ENCODE peak calls at places on chromosomes 13 and 19, in six cellular contexts. One of them, this sample, is unnamed. For H3K27me3, the result is how much of the 10 kb centered on the place peaks cover.

GRCh38 chr13:32116210-32116609 is 84.6 kb downstream of the FRY start:
- DNase-seq in DND-41: no peak
- DNase-seq in tibial nerve: no peak
- DNase-seq in NT2/D1: no peak
- DNase-seq in Caco-2: no peak
- DNase-seq in CD8-positive, alpha-beta memory T cell: no peak
- DNase-seq in this sample: no peak

GRCh38 chr13:75938811-75939525 is 302.8 kb downstream of the LMO7 start:
- DNase-seq in NT2/D1: no peak
- DNase-seq in tibial nerve: no peak
- DNase-seq in CD8-positive, alpha-beta memory T cell: no peak
- DNase-seq in Caco-2: no peak
- DNase-seq in DND-41: no peak
- DNase-seq in this sample: no peak

GRCh38 chr13:112814905-112815585 is 125.2 kb downstream of the ATP11A start:
- DNase-seq in tibial nerve: no peak
- DNase-seq in NT2/D1: no peak
- DNase-seq in Caco-2: no peak
- DNase-seq in DND-41: no peak
- DNase-seq in CD8-positive, alpha-beta memory T cell: no peak
- DNase-seq in this sample: no peak

GRCh38 chr13:24910502-24911134 is 146.6 kb downstream of the RNF17 start:
- DNase-seq in CD8-positive, alpha-beta memory T cell: no peak
- DNase-seq in DND-41: no peak
- DNase-seq in NT2/D1: no peak
- DNase-seq in Caco-2: no peak
- DNase-seq in tibial nerve: no peak
- DNase-seq in this sample: no peak

GRCh38 chr13:39415403-39415802 is 187.6 kb downstream of the LHFPL6 start:
- DNase-seq in NT2/D1: no peak
- DNase-seq in CD8-positive, alpha-beta memory T cell: no peak
- DNase-seq in tibial nerve: no peak
- DNase-seq in DND-41: no peak
- DNase-seq in Caco-2: peak
- DNase-seq in this sample: no peak

GRCh38 chr13:56400774-56401173 is 739.9 kb upstream of the PRR20A start:
- DNase-seq in CD8-positive, alpha-beta memory T cell: no peak
- DNase-seq in DND-41: no peak
- DNase-seq in tibial nerve: no peak
- DNase-seq in NT2/D1: no peak
- DNase-seq in Caco-2: no peak
- DNase-seq in this sample: no peak

GRCh38 chr19:47229674-47230121 is 1.3 kb downstream of the BBC3 start:
- DNase-seq in CD8-positive, alpha-beta memory T cell: no peak
- DNase-seq in tibial nerve: no peak
- DNase-seq in NT2/D1: no peak
- DNase-seq in Caco-2: no peak
- DNase-seq in DND-41: peak
- DNase-seq in this sample: peak

GRCh38 chr13:104769520-104769919 is 1703.3 kb upstream of the SLC10A2 start:
- DNase-seq in CD8-positive, alpha-beta memory T cell: peak
- DNase-seq in DND-41: peak
- DNase-seq in NT2/D1: no peak
- DNase-seq in Caco-2: no peak
- DNase-seq in tibial nerve: no peak
- DNase-seq in this sample: no peak

GRCh38 chr13:48573213-48573612 is 40.3 kb upstream of the RCBTB2 start:
- DNase-seq in Caco-2: no peak
- DNase-seq in DND-41: no peak
- DNase-seq in tibial nerve: no peak
- DNase-seq in CD8-positive, alpha-beta memory T cell: no peak
- DNase-seq in NT2/D1: no peak
- DNase-seq in this sample: no peak

GRCh38 chr19:8610928-8611284 is 391 bp upstream of the ADAMTS10 start:
- DNase-seq in tibial nerve: no peak
- DNase-seq in Caco-2: no peak
- DNase-seq in DND-41: no peak
- DNase-seq in CD8-positive, alpha-beta memory T cell: no peak
- DNase-seq in NT2/D1: no peak
- DNase-seq in this sample: no peak

GRCh38 chr19:5575553-5575952 is 7.8 kb upstream of the TINCR start:
- DNase-seq in CD8-positive, alpha-beta memory T cell: no peak
- DNase-seq in NT2/D1: no peak
- DNase-seq in Caco-2: no peak
- DNase-seq in DND-41: no peak
- DNase-seq in tibial nerve: no peak
- DNase-seq in this sample: no peak

GRCh38 chr13:41554626-41555386 is 97.5 kb downstream of the RGCC start:
- DNase-seq in CD8-positive, alpha-beta memory T cell: no peak
- DNase-seq in DND-41: no peak
- DNase-seq in NT2/D1: no peak
- DNase-seq in tibial nerve: no peak
- DNase-seq in Caco-2: no peak
- DNase-seq in this sample: no peak

GRCh38 chr13:91247768-91248167 is 99.7 kb upstream of the MIR17HG start:
- DNase-seq in DND-41: no peak
- DNase-seq in NT2/D1: no peak
- DNase-seq in Caco-2: no peak
- DNase-seq in CD8-positive, alpha-beta memory T cell: no peak
- DNase-seq in tibial nerve: no peak
- DNase-seq in this sample: no peak

GRCh38 chr13:42883142-42883541 is 101.8 kb downstream of the FAM216B start:
- DNase-seq in Caco-2: no peak
- DNase-seq in tibial nerve: no peak
- DNase-seq in CD8-positive, alpha-beta memory T cell: no peak
- DNase-seq in DND-41: no peak
- DNase-seq in NT2/D1: no peak
- DNase-seq in this sample: no peak

GRCh38 chr13:32443111-32443510 is 15.2 kb upstream of the N4BP2L1 start:
- DNase-seq in Caco-2: peak
- DNase-seq in NT2/D1: no peak
- DNase-seq in tibial nerve: no peak
- DNase-seq in DND-41: peak
- DNase-seq in CD8-positive, alpha-beta memory T cell: peak
- DNase-seq in this sample: peak

GRCh38 chr13:32645854-32646253 is 59.6 kb downstream of the PDS5B start:
- DNase-seq in Caco-2: no peak
- DNase-seq in DND-41: peak
- DNase-seq in tibial nerve: no peak
- DNase-seq in CD8-positive, alpha-beta memory T cell: no peak
- DNase-seq in NT2/D1: no peak
- DNase-seq in this sample: no peak

GRCh38 chr19:31338069-31338767 is 11.0 kb downstream of the TSHZ3 start:
- DNase-seq in tibial nerve: no peak
- DNase-seq in DND-41: peak
- DNase-seq in CD8-positive, alpha-beta memory T cell: no peak
- DNase-seq in Caco-2: peak
- DNase-seq in NT2/D1: no peak
- DNase-seq in this sample: no peak

GRCh38 chr13:108968566-108968965 is 339.2 kb downstream of the MYO16 start:
- DNase-seq in Caco-2: no peak
- DNase-seq in NT2/D1: no peak
- DNase-seq in tibial nerve: no peak
- DNase-seq in CD8-positive, alpha-beta memory T cell: no peak
- DNase-seq in DND-41: no peak
- DNase-seq in this sample: no peak

GRCh38 chr19:19704836-19705235 is 28.1 kb downstream of the ZNF14 start:
- DNase-seq in NT2/D1: no peak
- DNase-seq in Caco-2: no peak
- DNase-seq in CD8-positive, alpha-beta memory T cell: no peak
- DNase-seq in DND-41: no peak
- DNase-seq in tibial nerve: no peak
- DNase-seq in this sample: no peak

GRCh38 chr13:50131998-50132936 is 117.0 kb downstream of the KCNRG start:
- DNase-seq in tibial nerve: no peak
- DNase-seq in CD8-positive, alpha-beta memory T cell: peak
- DNase-seq in NT2/D1: no peak
- DNase-seq in Caco-2: no peak
- DNase-seq in DND-41: no peak
- DNase-seq in this sample: peak

GRCh38 chr19:17447704-17448189 is 721 bp downstream of the TMEM221 start:
- DNase-seq in Caco-2: no peak
- DNase-seq in DND-41: no peak
- DNase-seq in CD8-positive, alpha-beta memory T cell: no peak
- DNase-seq in NT2/D1: no peak
- DNase-seq in tibial nerve: no peak
- DNase-seq in this sample: no peak

GRCh38 chr19:46975011-46975917 is 44.4 kb upstream of the NPAS1 start:
- DNase-seq in Caco-2: no peak
- DNase-seq in DND-41: no peak
- DNase-seq in CD8-positive, alpha-beta memory T cell: no peak
- DNase-seq in NT2/D1: no peak
- DNase-seq in tibial nerve: no peak
- DNase-seq in this sample: no peak

GRCh38 chr19:51293571-51294210 is 17.8 kb upstream of the IGLON5 start:
- DNase-seq in Caco-2: no peak
- DNase-seq in NT2/D1: no peak
- DNase-seq in DND-41: no peak
- DNase-seq in CD8-positive, alpha-beta memory T cell: no peak
- DNase-seq in tibial nerve: no peak
- DNase-seq in this sample: no peak

GRCh38 chr19:14761607-14762006 is 16.8 kb downstream of the ADGRE2 start:
- DNase-seq in DND-41: no peak
- DNase-seq in NT2/D1: no peak
- DNase-seq in tibial nerve: no peak
- DNase-seq in CD8-positive, alpha-beta memory T cell: no peak
- DNase-seq in Caco-2: no peak
- DNase-seq in this sample: no peak
- H3K4me3 ChIP-seq in DND-41: no peak
- H3K4me3 ChIP-seq in NT2/D1: no peak
- H3K4me3 ChIP-seq in tibial nerve: no peak
- H3K4me3 ChIP-seq in CD8-positive, alpha-beta memory T cell: no peak
- H3K4me3 ChIP-seq in Caco-2: no peak
- H3K4me3 ChIP-seq in this sample: no peak

DNA sequence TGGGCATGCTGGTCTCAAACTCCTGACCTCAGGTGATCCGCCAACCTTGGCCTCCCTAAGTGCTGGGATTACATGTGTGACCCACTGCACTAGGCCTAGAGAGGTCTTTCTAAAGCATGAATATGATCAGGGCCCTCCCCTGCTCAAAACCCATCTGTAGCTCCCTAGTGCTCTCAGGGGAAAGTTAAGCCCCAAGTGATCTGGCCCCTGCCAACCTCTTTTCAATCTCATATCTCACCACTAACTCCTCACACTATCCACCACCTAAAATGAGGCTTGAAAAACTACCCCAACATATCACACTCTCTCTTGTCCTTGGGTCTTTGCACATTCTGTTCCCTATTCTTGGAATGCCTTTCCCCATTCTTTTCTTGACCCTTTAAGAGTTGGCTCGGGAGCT is 2.0 kb upstream of the DMWD start:
- DNase-seq in tibial nerve: no peak
- DNase-seq in NT2/D1: no peak
- DNase-seq in CD8-positive, alpha-beta memory T cell: no peak
- DNase-seq in Caco-2: no peak
- DNase-seq in DND-41: no peak
- DNase-seq in this sample: no peak
- H3K27me3 ChIP-seq in tibial nerve: under half
- H3K27me3 ChIP-seq in NT2/D1: under half
- H3K27me3 ChIP-seq in CD8-positive, alpha-beta memory T cell: under half
- H3K27me3 ChIP-seq in Caco-2: under half
- H3K27me3 ChIP-seq in DND-41: under half
- H3K27me3 ChIP-seq in this sample: under half

GRCh38 chr19:14517840-14518505 is at the start of gene DNAJB1:
- DNase-seq in Caco-2: peak
- DNase-seq in tibial nerve: peak
- DNase-seq in CD8-positive, alpha-beta memory T cell: peak
- DNase-seq in DND-41: no peak
- DNase-seq in NT2/D1: no peak
- DNase-seq in this sample: no peak

GRCh38 chr19:14517446-14517839 is 754 bp downstream of the DNAJB1 start:
- DNase-seq in CD8-positive, alpha-beta memory T cell: no peak
- DNase-seq in tibial nerve: no peak
- DNase-seq in Caco-2: no peak
- DNase-seq in NT2/D1: no peak
- DNase-seq in DND-41: no peak
- DNase-seq in this sample: no peak

GRCh38 chr19:14519860-14520407 is 1.7 kb upstream of the DNAJB1 start:
- DNase-seq in Caco-2: no peak
- DNase-seq in tibial nerve: no peak
- DNase-seq in CD8-positive, alpha-beta memory T cell: no peak
- DNase-seq in DND-41: no peak
- DNase-seq in NT2/D1: no peak
- DNase-seq in this sample: no peak

GRCh38 chr19:14520543-14520942 is 2.3 kb upstream of the DNAJB1 start:
- DNase-seq in CD8-positive, alpha-beta memory T cell: no peak
- DNase-seq in DND-41: no peak
- DNase-seq in tibial nerve: no peak
- DNase-seq in Caco-2: no peak
- DNase-seq in NT2/D1: no peak
- DNase-seq in this sample: no peak

DNA sequence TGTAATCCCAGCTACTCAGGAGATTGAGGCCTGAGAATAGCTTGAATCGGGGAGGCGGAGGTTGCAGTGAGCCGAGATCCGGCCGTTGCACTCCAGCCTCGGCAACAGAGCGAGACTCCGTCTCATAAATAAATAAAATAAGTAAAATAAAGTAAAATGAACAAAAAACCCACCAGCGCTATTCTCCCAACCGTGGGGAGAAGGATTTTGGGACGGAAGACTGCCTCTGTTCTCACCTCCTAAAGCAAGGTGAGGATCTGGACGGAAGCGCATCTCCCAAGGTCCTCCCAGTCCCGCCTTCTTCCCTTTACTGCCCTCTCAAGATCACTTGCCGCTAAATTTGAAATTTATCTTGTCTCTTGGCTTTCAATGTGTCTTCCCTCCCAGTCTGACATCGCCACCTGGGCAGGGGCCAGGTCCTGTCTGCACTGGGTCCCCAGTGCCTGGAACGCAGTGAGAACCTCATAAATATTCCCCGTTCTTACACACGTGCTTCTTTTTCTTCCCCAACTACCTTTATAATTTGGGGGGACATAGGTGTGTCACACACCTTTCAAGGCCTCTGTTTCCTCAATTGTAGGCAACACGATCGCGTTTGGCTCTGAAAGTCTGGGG is 1.2 kb upstream of the DNAJB1 start:
- DNase-seq in tibial nerve: no peak
- DNase-seq in NT2/D1: no peak
- DNase-seq in CD8-positive, alpha-beta memory T cell: no peak
- DNase-seq in DND-41: no peak
- DNase-seq in Caco-2: no peak
- DNase-seq in this sample: no peak
- H3K4me3 ChIP-seq in tibial nerve: no peak
- H3K4me3 ChIP-seq in NT2/D1: no peak
- H3K4me3 ChIP-seq in CD8-positive, alpha-beta memory T cell: peak
- H3K4me3 ChIP-seq in DND-41: no peak
- H3K4me3 ChIP-seq in Caco-2: no peak
- H3K4me3 ChIP-seq in this sample: no peak

GRCh38 chr19:1284293-1284978 is 1.2 kb upstream of the EFNA2 start:
- DNase-seq in Caco-2: peak
- DNase-seq in DND-41: no peak
- DNase-seq in CD8-positive, alpha-beta memory T cell: no peak
- DNase-seq in NT2/D1: no peak
- DNase-seq in tibial nerve: no peak
- DNase-seq in this sample: no peak
- H3K27me3 ChIP-seq in Caco-2: under half
- H3K27me3 ChIP-seq in DND-41: under half
- H3K27me3 ChIP-seq in CD8-positive, alpha-beta memory T cell: under half
- H3K27me3 ChIP-seq in NT2/D1: under half
- H3K27me3 ChIP-seq in tibial nerve: under half
- H3K27me3 ChIP-seq in this sample: under half

GRCh38 chr19:35743640-35744306 is 1.4 kb downstream of the U2AF1L4 start:
- DNase-seq in tibial nerve: no peak
- DNase-seq in DND-41: no peak
- DNase-seq in NT2/D1: no peak
- DNase-seq in CD8-positive, alpha-beta memory T cell: no peak
- DNase-seq in Caco-2: no peak
- DNase-seq in this sample: no peak
- H3K4me3 ChIP-seq in tibial nerve: no peak
- H3K4me3 ChIP-seq in DND-41: no peak
- H3K4me3 ChIP-seq in NT2/D1: no peak
- H3K4me3 ChIP-seq in CD8-positive, alpha-beta memory T cell: peak
- H3K4me3 ChIP-seq in Caco-2: no peak
- H3K4me3 ChIP-seq in this sample: peak